ENCODE peak calls at places on chromosomes 3 and 15, in seven cellular contexts. One of them, this sample, is unnamed.

GRCh38 chr15:29612096-29612495 is 210.2 kb downstream of the TJP1 start:
- DNase-seq in psoas muscle: no peak
- DNase-seq in fibroblast of lung: no peak
- DNase-seq in PC-3: no peak
- DNase-seq in adipocyte: peak; percentile 84
- DNase-seq in aorta: no peak
- DNase-seq in ascending aorta: no peak
- DNase-seq in this sample: no peak

GRCh38 chr15:101499863-101500713 is 10.6 kb upstream of the PCSK6 start:
- DNase-seq in ascending aorta: peak; percentile 58
- DNase-seq in adipocyte: no peak
- DNase-seq in PC-3: peak; percentile 18
- DNase-seq in psoas muscle: peak; percentile 96
- DNase-seq in fibroblast of lung: no peak
- DNase-seq in aorta: no peak
- DNase-seq in this sample: peak; percentile 77

GRCh38 chr15:93028632-93029612 is 60.1 kb downstream of the RGMA start:
- DNase-seq in adipocyte: peak; percentile 93
- DNase-seq in psoas muscle: peak; percentile 95
- DNase-seq in fibroblast of lung: peak; percentile 98
- DNase-seq in aorta: peak; percentile 96
- DNase-seq in PC-3: peak; percentile 46
- DNase-seq in ascending aorta: peak; percentile 97
- DNase-seq in this sample: no peak

GRCh38 chr3:39762537-39762936 is 46.9 kb upstream of the MYRIP start:
- DNase-seq in aorta: no peak
- DNase-seq in adipocyte: no peak
- DNase-seq in fibroblast of lung: no peak
- DNase-seq in ascending aorta: no peak
- DNase-seq in psoas muscle: no peak
- DNase-seq in PC-3: no peak
- DNase-seq in this sample: no peak

GRCh38 chr3:135000465-135000864 is 205.4 kb downstream of the EPHB1 start:
- DNase-seq in ascending aorta: no peak
- DNase-seq in adipocyte: no peak
- DNase-seq in aorta: no peak
- DNase-seq in psoas muscle: no peak
- DNase-seq in fibroblast of lung: no peak
- DNase-seq in PC-3: no peak
- DNase-seq in this sample: no peak

GRCh38 chr3:157333551-157333991 is 103.1 kb upstream of the PTX3 start:
- DNase-seq in psoas muscle: no peak
- DNase-seq in ascending aorta: no peak
- DNase-seq in fibroblast of lung: peak; percentile 82
- DNase-seq in aorta: no peak
- DNase-seq in PC-3: peak; percentile 57
- DNase-seq in adipocyte: peak; percentile 71
- DNase-seq in this sample: no peak

GRCh38 chr3:77420316-77420715 is 380.4 kb downstream of the ROBO2 start:
- DNase-seq in ascending aorta: no peak
- DNase-seq in aorta: no peak
- DNase-seq in adipocyte: peak; percentile 24
- DNase-seq in fibroblast of lung: no peak
- DNase-seq in psoas muscle: no peak
- DNase-seq in PC-3: no peak
- DNase-seq in this sample: no peak

GRCh38 chr15:101372149-101372577 is 77.1 kb upstream of the SNRPA1 start:
- DNase-seq in ascending aorta: no peak
- DNase-seq in PC-3: peak; percentile 19
- DNase-seq in fibroblast of lung: peak; percentile 47
- DNase-seq in aorta: no peak
- DNase-seq in psoas muscle: peak; percentile 49
- DNase-seq in adipocyte: peak; percentile 54
- DNase-seq in this sample: no peak

GRCh38 chr3:60431599-60431958 is 819.7 kb downstream of the FHIT start:
- DNase-seq in adipocyte: no peak
- DNase-seq in ascending aorta: no peak
- DNase-seq in psoas muscle: no peak
- DNase-seq in aorta: no peak
- DNase-seq in PC-3: peak; percentile 29
- DNase-seq in fibroblast of lung: peak; percentile 71
- DNase-seq in this sample: no peak

GRCh38 chr15:73632670-73633058 is 525 bp downstream of the NPTN start:
- DNase-seq in ascending aorta: peak; percentile 69
- DNase-seq in aorta: peak; percentile 66
- DNase-seq in fibroblast of lung: no peak
- DNase-seq in PC-3: no peak
- DNase-seq in psoas muscle: no peak
- DNase-seq in adipocyte: peak; percentile 54
- DNase-seq in this sample: no peak

GRCh38 chr15:84552896-84553295 is 47.9 kb upstream of the ZSCAN2 start:
- DNase-seq in aorta: no peak
- DNase-seq in psoas muscle: no peak
- DNase-seq in PC-3: no peak
- DNase-seq in adipocyte: no peak
- DNase-seq in ascending aorta: no peak
- DNase-seq in fibroblast of lung: no peak
- DNase-seq in this sample: no peak

GRCh38 chr15:67114846-67115521 is 49.6 kb downstream of the SMAD3 start:
- DNase-seq in psoas muscle: no peak
- DNase-seq in PC-3: peak; percentile 31
- DNase-seq in ascending aorta: no peak
- DNase-seq in fibroblast of lung: no peak
- DNase-seq in aorta: no peak
- DNase-seq in adipocyte: no peak
- DNase-seq in this sample: no peak

GRCh38 chr3:169058681-169059080 is 604.8 kb downstream of the MECOM start:
- DNase-seq in ascending aorta: no peak
- DNase-seq in adipocyte: no peak
- DNase-seq in PC-3: no peak
- DNase-seq in psoas muscle: no peak
- DNase-seq in fibroblast of lung: no peak
- DNase-seq in aorta: no peak
- DNase-seq in this sample: no peak

GRCh38 chr3:32510075-32510724 is 7.5 kb upstream of the CMTM6 start:
- DNase-seq in ascending aorta: peak; percentile 79
- DNase-seq in fibroblast of lung: peak; percentile 78
- DNase-seq in psoas muscle: no peak
- DNase-seq in PC-3: peak; percentile 86
- DNase-seq in aorta: peak; percentile 69
- DNase-seq in adipocyte: peak; percentile 87
- DNase-seq in this sample: no peak

GRCh38 chr15:61655881-61656280 is 404.4 kb downstream of the VPS13C start:
- DNase-seq in fibroblast of lung: peak; percentile 49
- DNase-seq in aorta: no peak
- DNase-seq in PC-3: no peak
- DNase-seq in adipocyte: no peak
- DNase-seq in psoas muscle: no peak
- DNase-seq in ascending aorta: no peak
- DNase-seq in this sample: no peak

GRCh38 chr15:81311834-81312459 is 12.0 kb downstream of the STARD5 start:
- DNase-seq in ascending aorta: no peak
- DNase-seq in aorta: peak; percentile 47
- DNase-seq in psoas muscle: no peak
- DNase-seq in PC-3: no peak
- DNase-seq in fibroblast of lung: peak; percentile 44
- DNase-seq in adipocyte: no peak
- DNase-seq in this sample: no peak

GRCh38 chr15:81310480-81310879 is 13.5 kb downstream of the STARD5 start:
- DNase-seq in psoas muscle: no peak
- DNase-seq in aorta: no peak
- DNase-seq in fibroblast of lung: no peak
- DNase-seq in adipocyte: no peak
- DNase-seq in PC-3: no peak
- DNase-seq in ascending aorta: no peak
- DNase-seq in this sample: no peak

GRCh38 chr15:81309647-81310460 is 14.1 kb downstream of the STARD5 start:
- DNase-seq in psoas muscle: no peak
- DNase-seq in adipocyte: no peak
- DNase-seq in ascending aorta: no peak
- DNase-seq in fibroblast of lung: no peak
- DNase-seq in PC-3: no peak
- DNase-seq in aorta: peak; percentile 56
- DNase-seq in this sample: no peak

GRCh38 chr15:81304226-81304625 is 19.7 kb downstream of the STARD5 start:
- DNase-seq in fibroblast of lung: peak; percentile 39
- DNase-seq in psoas muscle: no peak
- DNase-seq in ascending aorta: no peak
- DNase-seq in adipocyte: no peak
- DNase-seq in PC-3: no peak
- DNase-seq in aorta: peak; percentile 70
- DNase-seq in this sample: no peak

DNA sequence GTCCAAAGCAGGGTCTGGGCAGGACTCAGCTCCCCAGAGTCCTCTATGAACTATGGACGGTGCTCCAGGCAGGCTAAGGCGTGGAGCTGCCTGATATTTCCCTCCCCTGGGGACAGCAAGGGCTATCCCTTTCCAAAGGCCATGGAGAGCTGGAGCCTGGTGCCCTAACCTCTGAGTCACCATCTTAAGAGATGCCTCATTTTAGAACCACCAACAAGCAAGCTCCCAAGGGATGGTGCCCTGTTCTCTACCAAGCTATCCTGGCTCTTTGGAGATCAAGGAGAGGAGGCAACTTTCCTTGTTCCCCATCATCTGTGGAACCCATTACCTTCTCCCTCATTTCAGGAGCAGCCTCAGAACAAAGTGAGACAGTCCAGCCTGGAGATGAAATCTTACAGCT is 15.7 kb downstream of the STARD5 start:
- DNase-seq in adipocyte: no peak
- DNase-seq in ascending aorta: no peak
- DNase-seq in fibroblast of lung: no peak
- DNase-seq in PC-3: no peak
- DNase-seq in psoas muscle: no peak
- DNase-seq in aorta: no peak
- DNase-seq in this sample: no peak
- H3K4me1 ChIP-seq in adipocyte: peaks cover 39% of the 10 kb centered on the region
- H3K4me1 ChIP-seq in ascending aorta: peaks cover 10% of the 10 kb centered on the region
- H3K4me1 ChIP-seq in fibroblast of lung: peaks cover 17% of the 10 kb centered on the region
- H3K4me1 ChIP-seq in PC-3: peaks cover 9% of the 10 kb centered on the region
- H3K4me1 ChIP-seq in psoas muscle: no peaks in the 10 kb centered on the region
- H3K4me1 ChIP-seq in aorta: no peaks in the 10 kb centered on the region
- H3K4me1 ChIP-seq in this sample: peaks cover 48% of the 10 kb centered on the region

DNA sequence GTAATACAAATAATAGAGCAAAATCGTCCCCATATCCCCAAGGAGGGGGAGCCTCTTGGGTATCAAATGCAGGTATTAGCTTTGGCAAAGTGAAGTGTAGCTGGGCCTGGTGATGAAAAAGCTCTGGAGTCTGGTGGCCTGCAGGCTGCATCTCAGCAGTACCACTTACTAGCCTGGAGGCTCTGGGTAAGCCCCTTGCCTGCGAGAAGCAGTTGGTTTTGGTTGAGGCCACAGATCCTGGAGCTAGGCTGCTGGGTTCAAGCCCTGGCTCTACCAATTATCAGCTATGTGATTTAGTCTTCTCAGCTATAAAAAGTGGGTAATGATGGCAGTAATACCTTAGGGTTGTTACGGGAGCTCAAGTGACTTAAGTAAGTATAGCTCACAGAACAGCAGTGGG is 6.1 kb downstream of the KCNAB1 start:
- DNase-seq in PC-3: no peak
- DNase-seq in fibroblast of lung: no peak
- DNase-seq in adipocyte: no peak
- DNase-seq in psoas muscle: no peak
- DNase-seq in ascending aorta: no peak
- DNase-seq in aorta: no peak
- DNase-seq in this sample: no peak
- H3K4me3 ChIP-seq in PC-3: no peak overlapping the region
- H3K4me3 ChIP-seq in fibroblast of lung: no peak overlapping the region
- H3K4me3 ChIP-seq in adipocyte: no peak overlapping the region
- H3K4me3 ChIP-seq in psoas muscle: no peak overlapping the region
- H3K4me3 ChIP-seq in ascending aorta: no peak overlapping the region
- H3K4me3 ChIP-seq in aorta: no peak overlapping the region
- H3K4me3 ChIP-seq in this sample: no peak overlapping the region

DNA sequence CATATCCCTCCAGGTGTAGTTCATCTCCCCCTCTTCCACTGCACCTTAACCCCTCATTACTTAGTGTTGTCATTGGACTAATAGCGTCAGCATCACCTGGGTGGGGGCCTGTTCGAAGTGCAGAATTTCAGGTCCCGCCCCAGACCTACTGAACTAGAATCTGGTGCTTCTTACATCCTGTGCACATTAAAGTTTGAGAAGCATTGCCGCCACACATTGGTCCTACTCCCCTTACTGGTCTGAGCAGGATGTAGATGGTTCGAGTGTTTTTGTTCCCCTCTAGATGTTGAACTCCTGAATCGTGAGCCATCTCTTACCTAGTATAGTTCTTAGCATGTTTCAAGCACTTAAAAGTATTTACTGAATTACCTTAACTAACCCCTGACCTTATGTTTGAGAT is 13.2 kb downstream of the KLHL18 start:
- DNase-seq in aorta: no peak
- DNase-seq in PC-3: no peak
- DNase-seq in ascending aorta: no peak
- DNase-seq in adipocyte: no peak
- DNase-seq in fibroblast of lung: no peak
- DNase-seq in psoas muscle: no peak
- DNase-seq in this sample: no peak
- H3K4me1 ChIP-seq in aorta: no peaks in the 10 kb centered on the region
- H3K4me1 ChIP-seq in PC-3: no peaks in the 10 kb centered on the region
- H3K4me1 ChIP-seq in ascending aorta: no peaks in the 10 kb centered on the region
- H3K4me1 ChIP-seq in adipocyte: peaks cover 9% of the 10 kb centered on the region
- H3K4me1 ChIP-seq in fibroblast of lung: no peaks in the 10 kb centered on the region
- H3K4me1 ChIP-seq in psoas muscle: peaks cover 18% of the 10 kb centered on the region
- H3K4me1 ChIP-seq in this sample: peaks cover 30% of the 10 kb centered on the region

GRCh38 chr15:70199124-70199482 is 101.4 kb upstream of the TLE3 start:
- DNase-seq in PC-3: no peak
- DNase-seq in ascending aorta: no peak
- DNase-seq in aorta: no peak
- DNase-seq in adipocyte: no peak
- DNase-seq in fibroblast of lung: no peak
- DNase-seq in psoas muscle: no peak
- DNase-seq in this sample: no peak

GRCh38 chr15:70198441-70199123 is 100.9 kb upstream of the TLE3 start:
- DNase-seq in adipocyte: no peak
- DNase-seq in fibroblast of lung: no peak
- DNase-seq in psoas muscle: no peak
- DNase-seq in PC-3: no peak
- DNase-seq in ascending aorta: no peak
- DNase-seq in aorta: no peak
- DNase-seq in this sample: no peak

GRCh38 chr15:70197318-70197944 is 99.7 kb upstream of the TLE3 start:
- DNase-seq in ascending aorta: no peak
- DNase-seq in PC-3: no peak
- DNase-seq in aorta: no peak
- DNase-seq in adipocyte: no peak
- DNase-seq in psoas muscle: no peak
- DNase-seq in fibroblast of lung: no peak
- DNase-seq in this sample: no peak

GRCh38 chr15:70196314-70197291 is 98.9 kb upstream of the TLE3 start:
- DNase-seq in adipocyte: peak; percentile 18
- DNase-seq in ascending aorta: no peak
- DNase-seq in psoas muscle: peak; percentile 94
- DNase-seq in fibroblast of lung: peak; percentile 75
- DNase-seq in aorta: no peak
- DNase-seq in PC-3: peak; percentile 47
- DNase-seq in this sample: no peak

GRCh38 chr15:70197945-70198361 is 100.2 kb upstream of the TLE3 start:
- DNase-seq in PC-3: no peak
- DNase-seq in ascending aorta: no peak
- DNase-seq in aorta: no peak
- DNase-seq in psoas muscle: no peak
- DNase-seq in fibroblast of lung: no peak
- DNase-seq in adipocyte: no peak
- DNase-seq in this sample: no peak
- H3K4me3 ChIP-seq in PC-3: no peak overlapping the region
- H3K4me3 ChIP-seq in ascending aorta: no peak overlapping the region
- H3K4me3 ChIP-seq in aorta: no peak overlapping the region
- H3K4me3 ChIP-seq in psoas muscle: no peak overlapping the region
- H3K4me3 ChIP-seq in fibroblast of lung: no peak overlapping the region
- H3K4me3 ChIP-seq in adipocyte: no peak overlapping the region
- H3K4me3 ChIP-seq in this sample: no peak overlapping the region

This sample was measured in vagina.